ENCODE peak calls at places on chromosomes 6 and 20, in eight cellular contexts. N is smooth muscle cell of the brain vasculature, F is endothelial cell, V is adipocyte, H is nucleus accumbens, T is AG04449, I is activated T-cell treated with anti-CD3 and anti-CD28 coated beads for 1 hour, Z is globus pallidus. J is an unnamed sample.

GRCh38 chr6:31777667-31778050 is 531 bp upstream of the VWA7 start:
- DNase-seq in F (no peak), Z (no peak), T (no peak), N (no peak), V (no peak), H (no peak), I (no peak), J (no peak)

GRCh38 chr6:132867055-132867454 is 52.7 kb downstream of the RPS12 start:
- DNase-seq in V (peak), I (no peak), Z (no peak), F (no peak), T (no peak), N (no peak), H (no peak), J (no peak)

GRCh38 chr6:22888147-22888831 is 318.9 kb downstream of the HDGFL1 start:
- DNase-seq in V (no peak), H (no peak), Z (no peak), F (no peak), I (no peak), N (no peak), T (no peak), J (no peak)

GRCh38 chr20:51450221-51450712 is 92.3 kb downstream of the NFATC2 start:
- DNase-seq in Z (no peak), H (no peak), F (no peak), N (no peak), V (no peak), T (no peak), I (no peak), J (no peak)

GRCh38 chr20:35909796-35910195 is 44.5 kb downstream of the SCAND1 start:
- DNase-seq in N (no peak), V (no peak), F (no peak), T (no peak), H (no peak), Z (no peak), I (no peak), J (no peak)

GRCh38 chr20:50652702-50653294 is 38.5 kb downstream of the RIPOR3 start:
- DNase-seq in I (no peak), H (no peak), F (no peak), N (no peak), T (no peak), Z (no peak), V (peak), J (no peak)

GRCh38 chr20:48951646-48952045 is 30.1 kb downstream of the ARFGEF2 start:
- DNase-seq in T (no peak), F (no peak), Z (no peak), I (no peak), V (no peak), H (no peak), N (no peak), J (no peak)

GRCh38 chr6:113998811-113999210 is 27.9 kb upstream of the HDAC2 start:
- DNase-seq in H (no peak), N (no peak), Z (peak), F (no peak), I (no peak), T (no peak), V (no peak), J (no peak)

GRCh38 chr6:36349240-36349639 is 12.6 kb upstream of the BNIP5 start:
- DNase-seq in F (no peak), Z (no peak), I (peak), T (no peak), H (no peak), N (no peak), V (no peak), J (peak)

GRCh38 chr6:110083875-110084585 is 95.4 kb downstream of the WASF1 start:
- DNase-seq in Z (no peak), T (no peak), I (no peak), F (no peak), N (no peak), H (no peak), V (no peak), J (no peak)

GRCh38 chr6:36623547-36624459 is 29.6 kb downstream of the SRSF3 start:
- DNase-seq in N (peak), I (peak), T (no peak), Z (peak), H (peak), F (peak), V (peak), J (peak)

GRCh38 chr20:13251556-13251955 is 30.5 kb downstream of the ISM1 start:
- DNase-seq in I (no peak), Z (no peak), V (peak), H (no peak), F (no peak), N (no peak), T (no peak), J (no peak)

GRCh38 chr20:61929971-61930666 is 135.6 kb downstream of the TAF4 start:
- DNase-seq in Z (no peak), T (no peak), I (no peak), V (no peak), F (no peak), N (no peak), H (no peak), J (no peak)

GRCh38 chr6:137873273-137873762 is 6.3 kb downstream of the TNFAIP3 start:
- DNase-seq in N (no peak), I (no peak), H (no peak), Z (peak), V (peak), T (no peak), F (no peak), J (peak)

GRCh38 chr6:36216559-36216958 is 20.0 kb downstream of the BRPF3 start:
- DNase-seq in F (no peak), V (peak), T (no peak), I (no peak), H (no peak), Z (no peak), N (no peak), J (no peak)

GRCh38 chr6:52976591-52977035 is 18.5 kb downstream of the GSTA4 start:
- DNase-seq in V (no peak), H (no peak), N (no peak), Z (peak), I (no peak), T (no peak), F (no peak), J (peak)

GRCh38 chr6:129203190-129203900 is 320.4 kb downstream of the LAMA2 start:
- DNase-seq in V (no peak), H (no peak), Z (no peak), T (no peak), I (no peak), N (no peak), F (no peak), J (no peak)

GRCh38 chr6:119324718-119325117 is 24.8 kb downstream of the MAN1A1 start:
- DNase-seq in I (no peak), H (no peak), Z (no peak), F (no peak), T (no peak), N (no peak), V (no peak), J (no peak)

GRCh38 chr20:17646901-17647301 is 35.1 kb downstream of the RRBP1 start:
- DNase-seq in I (no peak), F (no peak), T (no peak), Z (no peak), V (no peak), N (no peak), H (no peak), J (peak)

GRCh38 chr20:12860619-12861247 is 148.0 kb upstream of the SPTLC3 start:
- DNase-seq in N (no peak), Z (no peak), T (no peak), I (no peak), H (no peak), V (no peak), F (no peak), J (no peak)